ENCODE peak calls at places on chromosomes 16 and 17, in four cellular contexts. K is hypothalamus, V is lower leg skin, R is RCC 7860. B is an unnamed sample.

GRCh38 chr16:14324581-14324980 is 253.5 kb downstream of the MRTFB start:
- DNase-seq in V (no peak), R (peak), K (no peak), B (no peak)

GRCh38 chr17:82228842-82229685 is at the start of gene SLC16A3:
- DNase-seq in V (peak), R (no peak), K (no peak), B (no peak)

GRCh38 chr17:71024172-71024571 is 854.8 kb downstream of the KCNJ2 start:
- DNase-seq in R (no peak), K (no peak), V (no peak), B (no peak)

GRCh38 chr16:7313170-7313569 is 19.5 kb upstream of the RBFOX1 start:
- DNase-seq in V (no peak), R (no peak), K (no peak), B (no peak)

GRCh38 chr16:29815032-29815721 is 775 bp upstream of the PAGR1 start:
- DNase-seq in V (peak), R (no peak), K (no peak), B (no peak)

GRCh38 chr17:50668838-50669581 is 34.3 kb downstream of the ABCC3 start:
- DNase-seq in K (no peak), R (no peak), V (no peak), B (no peak)

GRCh38 chr16:84423416-84423837 is 55.1 kb downstream of the ATP2C2 start:
- DNase-seq in R (peak), V (no peak), K (no peak), B (no peak)

GRCh38 chr16:57801856-57802634 is at the start of gene KIFC3:
- DNase-seq in R (peak), V (peak), K (peak), B (peak)

GRCh38 chr17:266219-266618 is 84.8 kb upstream of the DOC2B start:
- DNase-seq in K (no peak), R (no peak), V (peak), B (no peak)

GRCh38 chr16:6861136-6861535 is 471.5 kb upstream of the RBFOX1 start:
- DNase-seq in V (no peak), K (no peak), R (no peak), B (no peak)

GRCh38 chr17:56247816-56248215 is 94.5 kb downstream of the ANKFN1 start:
- DNase-seq in R (no peak), V (no peak), K (no peak), B (no peak)

GRCh38 chr17:12445331-12445730 is 220.4 kb upstream of the MYOCD start:
- DNase-seq in K (no peak), R (no peak), V (no peak), B (no peak)

GRCh38 chr16:75593825-75594820 is 27.9 kb downstream of the GABARAPL2 start:
- DNase-seq in V (peak), R (no peak), K (no peak), B (no peak)

GRCh38 chr17:79971651-79972050 is 64.0 kb downstream of the TBC1D16 start:
- DNase-seq in V (peak), K (no peak), R (no peak), B (no peak)

GRCh38 chr17:45771473-45771959 is 12.6 kb upstream of the CRHR1 start:
- DNase-seq in V (no peak), R (no peak), K (no peak), B (no peak)

GRCh38 chr16:11410382-11411058 is 65.3 kb downstream of the RMI2 start:
- DNase-seq in V (no peak), K (no peak), R (no peak), B (no peak)

GRCh38 chr17:36001862-36002603 is 680 bp upstream of the CCL15 start:
- DNase-seq in R (no peak), V (peak), K (no peak), B (no peak)

GRCh38 chr17:79141578-79142338 is 67.1 kb downstream of the ENGASE start:
- DNase-seq in K (no peak), R (no peak), V (no peak), B (no peak)

GRCh38 chr16:76947694-76948093 is 243.3 kb upstream of the MON1B start:
- DNase-seq in K (no peak), V (no peak), R (no peak), B (no peak)

GRCh38 chr17:45666046-45666600 is 118.0 kb upstream of the CRHR1 start:
- DNase-seq in K (no peak), V (no peak), R (no peak), B (no peak)